ENCODE peak calls at places on chromosome 22, in four cellular contexts. One of them, this sample, is unnamed.

GRCh38 chr22:39251762-39252460 is 7.1 kb upstream of the PDGFB start:
- DNase-seq in SK-N-SH: no peak
- DNase-seq in HCT116: no peak
- DNase-seq in breast epithelium: peak
- DNase-seq in this sample: no peak

GRCh38 chr22:33896801-33897620 is 23.3 kb downstream of the LARGE1 start:
- DNase-seq in SK-N-SH: peak
- DNase-seq in breast epithelium: no peak
- DNase-seq in HCT116: no peak
- DNase-seq in this sample: no peak

GRCh38 chr22:26642465-26643367 is 14.7 kb upstream of the MIAT start:
- DNase-seq in SK-N-SH: no peak
- DNase-seq in breast epithelium: no peak
- DNase-seq in HCT116: no peak
- DNase-seq in this sample: no peak

GRCh38 chr22:50599816-50600454 is 658 bp upstream of the MAPK8IP2 start:
- DNase-seq in HCT116: no peak
- DNase-seq in SK-N-SH: peak
- DNase-seq in breast epithelium: no peak
- DNase-seq in this sample: peak

GRCh38 chr22:37021710-37022482 is 2.4 kb downstream of the MPST start:
- DNase-seq in SK-N-SH: peak
- DNase-seq in breast epithelium: no peak
- DNase-seq in HCT116: peak
- DNase-seq in this sample: peak

GRCh38 chr22:22342697-22343602 is 98.4 kb downstream of the VPREB1 start:
- DNase-seq in SK-N-SH: peak
- DNase-seq in HCT116: peak
- DNase-seq in breast epithelium: peak
- DNase-seq in this sample: peak

GRCh38 chr22:23060612-23061400 is 9.5 kb upstream of the GNAZ start:
- DNase-seq in HCT116: no peak
- DNase-seq in SK-N-SH: peak
- DNase-seq in breast epithelium: peak
- DNase-seq in this sample: no peak

GRCh38 chr22:42711895-42712837 is 8.5 kb downstream of the A4GALT start:
- DNase-seq in SK-N-SH: no peak
- DNase-seq in HCT116: no peak
- DNase-seq in breast epithelium: no peak
- DNase-seq in this sample: no peak

GRCh38 chr22:40329466-40329865 is 16.8 kb upstream of the ADSL start:
- DNase-seq in breast epithelium: no peak
- DNase-seq in SK-N-SH: no peak
- DNase-seq in HCT116: no peak
- DNase-seq in this sample: no peak

GRCh38 chr22:23064381-23065068 is 5.8 kb upstream of the GNAZ start:
- DNase-seq in breast epithelium: no peak
- DNase-seq in HCT116: no peak
- DNase-seq in SK-N-SH: peak
- DNase-seq in this sample: no peak

GRCh38 chr22:26610072-26610958 is 7.5 kb downstream of the CRYBB1 start:
- DNase-seq in HCT116: no peak
- DNase-seq in SK-N-SH: no peak
- DNase-seq in breast epithelium: no peak
- DNase-seq in this sample: peak

GRCh38 chr22:49331878-49332277 is 495.8 kb downstream of the BRD1 start:
- DNase-seq in HCT116: no peak
- DNase-seq in breast epithelium: no peak
- DNase-seq in SK-N-SH: no peak
- DNase-seq in this sample: no peak

GRCh38 chr22:36546092-36546804 is 17.3 kb upstream of the EIF3D start:
- DNase-seq in HCT116: peak
- DNase-seq in breast epithelium: no peak
- DNase-seq in SK-N-SH: peak
- DNase-seq in this sample: peak

GRCh38 chr22:45090364-45090960 is 73.3 kb upstream of the NUP50 start:
- DNase-seq in HCT116: no peak
- DNase-seq in breast epithelium: no peak
- DNase-seq in SK-N-SH: no peak
- DNase-seq in this sample: no peak

GRCh38 chr22:36081023-36081431 is 52.4 kb upstream of the RBFOX2 start:
- DNase-seq in SK-N-SH: no peak
- DNase-seq in HCT116: no peak
- DNase-seq in breast epithelium: no peak
- DNase-seq in this sample: no peak

GRCh38 chr22:24553597-24554315 is 1.2 kb downstream of the GUCD1 start:
- DNase-seq in SK-N-SH: no peak
- DNase-seq in breast epithelium: no peak
- DNase-seq in HCT116: no peak
- DNase-seq in this sample: no peak

GRCh38 chr22:24555496-24556253 is at the start of gene SNRPD3:
- DNase-seq in breast epithelium: peak
- DNase-seq in HCT116: peak
- DNase-seq in SK-N-SH: peak
- DNase-seq in this sample: peak

GRCh38 chr22:24555160-24555495 is 190 bp upstream of the GUCD1 start:
- DNase-seq in SK-N-SH: peak
- DNase-seq in HCT116: peak
- DNase-seq in breast epithelium: peak
- DNase-seq in this sample: peak

GRCh38 chr22:24550902-24551229 is 4.1 kb downstream of the GUCD1 start:
- DNase-seq in breast epithelium: no peak
- DNase-seq in HCT116: no peak
- DNase-seq in SK-N-SH: no peak
- DNase-seq in this sample: no peak

GRCh38 chr22:24554316-24555159 is at the start of gene GUCD1:
- DNase-seq in HCT116: no peak
- DNase-seq in SK-N-SH: no peak
- DNase-seq in breast epithelium: no peak
- DNase-seq in this sample: no peak
- TF ChIP-seq POLR2AphosphoS5 in HCT116: peak
- TF ChIP-seq POLR2AphosphoS5 in SK-N-SH: peak
- TF ChIP-seq POLR2AphosphoS5 in breast epithelium: peak
- TF ChIP-seq POLR2AphosphoS5 in this sample: no peak

GRCh38 chr22:31347251-31348008 is 1.3 kb upstream of the PATZ1 start:
- DNase-seq in HCT116: peak
- DNase-seq in SK-N-SH: peak
- DNase-seq in breast epithelium: peak
- DNase-seq in this sample: peak
- TF ChIP-seq POLR2AphosphoS5 in HCT116: peak
- TF ChIP-seq POLR2AphosphoS5 in SK-N-SH: peak
- TF ChIP-seq POLR2AphosphoS5 in breast epithelium: no peak
- TF ChIP-seq POLR2AphosphoS5 in this sample: no peak

DNA sequence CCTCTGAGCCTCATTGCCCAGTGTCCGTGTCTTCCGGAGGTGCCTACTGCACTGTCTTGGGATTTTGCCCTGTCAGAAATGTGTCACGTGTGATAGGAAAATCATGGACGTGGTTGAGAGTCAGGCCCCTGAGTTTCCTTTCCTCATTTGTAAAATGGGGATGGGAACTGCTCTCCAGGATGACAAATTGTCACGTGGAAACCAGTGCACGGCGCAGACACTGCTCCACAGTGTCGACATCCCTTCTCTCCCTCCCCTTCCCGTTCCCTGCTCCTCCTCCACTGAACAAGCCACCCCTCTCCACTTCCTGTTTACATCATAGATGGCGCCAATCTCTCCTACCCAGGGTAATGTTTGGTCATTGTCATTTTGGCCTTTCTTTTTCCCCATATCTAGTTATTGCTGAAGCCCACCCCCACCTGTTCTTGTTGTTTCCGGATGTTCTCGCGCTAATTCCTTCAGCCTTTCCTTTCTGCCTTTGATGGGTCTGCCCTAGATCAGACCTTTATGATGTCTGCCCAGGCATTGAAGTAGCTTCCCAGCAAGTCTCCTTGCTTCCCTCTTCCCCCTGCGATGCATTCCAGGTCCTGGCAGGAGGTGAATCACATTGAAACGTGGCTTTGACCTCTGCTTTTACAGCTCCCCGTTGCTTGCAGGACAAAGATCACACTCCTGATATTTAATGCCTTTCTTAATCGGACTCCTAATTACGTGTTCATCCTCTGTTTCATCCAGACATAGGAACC is 91.8 kb downstream of the TBC1D22A start:
- DNase-seq in SK-N-SH: no peak
- DNase-seq in HCT116: no peak
- DNase-seq in breast epithelium: no peak
- DNase-seq in this sample: no peak
- TF ChIP-seq POLR2AphosphoS5 in SK-N-SH: no peak
- TF ChIP-seq POLR2AphosphoS5 in HCT116: no peak
- TF ChIP-seq POLR2AphosphoS5 in breast epithelium: no peak
- TF ChIP-seq POLR2AphosphoS5 in this sample: no peak

GRCh38 chr22:41382098-41382578 is 396 bp downstream of the TEF start:
- DNase-seq in breast epithelium: peak
- DNase-seq in SK-N-SH: peak
- DNase-seq in HCT116: no peak
- DNase-seq in this sample: peak

GRCh38 chr22:41382610-41383009 is 868 bp downstream of the TEF start:
- DNase-seq in HCT116: no peak
- DNase-seq in SK-N-SH: no peak
- DNase-seq in breast epithelium: no peak
- DNase-seq in this sample: no peak

GRCh38 chr22:41383085-41383484 is 1.3 kb downstream of the TEF start:
- DNase-seq in SK-N-SH: no peak
- DNase-seq in breast epithelium: no peak
- DNase-seq in HCT116: no peak
- DNase-seq in this sample: no peak

GRCh38 chr22:41381329-41382097 is at the start of gene TEF:
- DNase-seq in HCT116: peak
- DNase-seq in SK-N-SH: peak
- DNase-seq in breast epithelium: peak
- DNase-seq in this sample: peak

DNA sequence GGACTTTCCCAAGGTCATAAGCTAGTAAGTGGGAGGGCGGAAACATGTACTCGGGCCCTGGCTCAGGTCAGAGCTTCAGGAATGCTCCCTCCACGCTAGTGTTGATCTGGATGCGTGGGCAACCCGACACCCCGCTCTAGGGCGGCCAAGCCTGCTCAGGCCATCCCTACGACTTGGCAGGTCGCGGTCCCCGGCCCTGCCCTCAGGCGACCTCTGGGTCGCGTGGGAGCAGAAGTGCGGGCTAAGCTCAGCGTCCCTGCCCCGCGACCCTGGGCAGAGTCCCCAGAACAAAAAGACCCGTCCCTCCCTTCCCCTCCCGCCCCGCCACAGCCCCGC is 781 bp upstream of the TEF start:
- DNase-seq in HCT116: peak
- DNase-seq in breast epithelium: peak
- DNase-seq in SK-N-SH: no peak
- DNase-seq in this sample: no peak
- TF ChIP-seq POLR2AphosphoS5 in HCT116: no peak
- TF ChIP-seq POLR2AphosphoS5 in breast epithelium: peak
- TF ChIP-seq POLR2AphosphoS5 in SK-N-SH: no peak
- TF ChIP-seq POLR2AphosphoS5 in this sample: peak

GRCh38 chr22:48254311-48254873 is 1491.9 kb downstream of the TBC1D22A start:
- DNase-seq in HCT116: no peak
- DNase-seq in breast epithelium: no peak
- DNase-seq in SK-N-SH: no peak
- DNase-seq in this sample: no peak
- TF ChIP-seq POLR2AphosphoS5 in HCT116: no peak
- TF ChIP-seq POLR2AphosphoS5 in breast epithelium: no peak
- TF ChIP-seq POLR2AphosphoS5 in SK-N-SH: no peak
- TF ChIP-seq POLR2AphosphoS5 in this sample: no peak

GRCh38 chr22:32826537-32826936 is 25.0 kb downstream of the TIMP3 start:
- DNase-seq in breast epithelium: no peak
- DNase-seq in SK-N-SH: no peak
- DNase-seq in HCT116: no peak
- DNase-seq in this sample: no peak
- TF ChIP-seq POLR2AphosphoS5 in breast epithelium: no peak
- TF ChIP-seq POLR2AphosphoS5 in SK-N-SH: no peak
- TF ChIP-seq POLR2AphosphoS5 in HCT116: no peak
- TF ChIP-seq POLR2AphosphoS5 in this sample: no peak

DNA sequence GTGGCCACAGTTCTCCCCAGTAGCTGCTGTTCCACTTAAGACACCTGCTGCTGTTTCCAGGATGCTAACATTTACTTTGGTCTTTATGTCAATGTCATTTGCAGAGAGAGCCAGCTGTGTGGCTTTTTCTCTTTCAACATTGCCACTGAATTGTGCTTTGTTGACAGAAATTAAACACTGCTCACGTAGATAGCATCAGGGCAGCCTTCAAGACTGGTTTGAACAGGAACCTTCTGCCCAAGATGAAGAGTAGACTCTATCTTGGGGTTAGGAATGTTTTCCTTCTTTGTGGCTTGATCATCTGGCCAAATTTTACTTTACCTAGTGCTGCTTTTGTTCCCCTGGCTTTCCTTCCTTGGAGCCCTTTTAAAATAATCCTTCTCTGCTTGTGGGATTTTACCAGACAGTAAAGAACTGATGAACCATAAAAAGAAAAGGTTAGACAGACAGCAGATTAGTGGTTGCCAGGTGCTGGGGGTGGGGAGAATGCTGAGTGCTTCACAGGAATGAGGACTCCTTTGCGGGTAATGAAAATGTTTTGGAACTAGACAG is 22.6 kb upstream of the XBP1 start:
- DNase-seq in SK-N-SH: no peak
- DNase-seq in breast epithelium: peak
- DNase-seq in HCT116: no peak
- DNase-seq in this sample: no peak
- TF ChIP-seq POLR2AphosphoS5 in SK-N-SH: no peak
- TF ChIP-seq POLR2AphosphoS5 in breast epithelium: no peak
- TF ChIP-seq POLR2AphosphoS5 in HCT116: no peak
- TF ChIP-seq POLR2AphosphoS5 in this sample: no peak

GRCh38 chr22:19580291-19580890 is 56.2 kb upstream of the CLDN5 start:
- DNase-seq in SK-N-SH: no peak
- DNase-seq in breast epithelium: no peak
- DNase-seq in HCT116: no peak
- DNase-seq in this sample: no peak
- TF ChIP-seq POLR2AphosphoS5 in SK-N-SH: no peak
- TF ChIP-seq POLR2AphosphoS5 in breast epithelium: no peak
- TF ChIP-seq POLR2AphosphoS5 in HCT116: no peak
- TF ChIP-seq POLR2AphosphoS5 in this sample: no peak